ENCODE peak calls at places on chromosomes 16 and 17, in five cellular contexts. One of them, this sample, is unnamed.

GRCh38 chr17:17515921-17516295 is 19.7 kb upstream of the RASD1 start:
- DNase-seq in Caco-2: no peak
- DNase-seq in thoracic aorta: no peak
- DNase-seq in natural killer cell treated with Interleukin-12 subunit alpha and Interleukin-12 subunit beta and Interleukin-15 and Interleukin-18, amount 100 ng/mL, for 72 hours: no peak
- DNase-seq in left ventricle myocardium inferior: no peak
- DNase-seq in this sample: no peak

GRCh38 chr17:67566656-67567055 is 151.1 kb upstream of the NOL11 start:
- DNase-seq in left ventricle myocardium inferior: no peak
- DNase-seq in thoracic aorta: no peak
- DNase-seq in Caco-2: no peak
- DNase-seq in natural killer cell treated with Interleukin-12 subunit alpha and Interleukin-12 subunit beta and Interleukin-15 and Interleukin-18, amount 100 ng/mL, for 72 hours: no peak
- DNase-seq in this sample: no peak

GRCh38 chr17:40915199-40915661 is 22.2 kb downstream of the KRT23 start:
- DNase-seq in Caco-2: no peak
- DNase-seq in natural killer cell treated with Interleukin-12 subunit alpha and Interleukin-12 subunit beta and Interleukin-15 and Interleukin-18, amount 100 ng/mL, for 72 hours: no peak
- DNase-seq in left ventricle myocardium inferior: no peak
- DNase-seq in thoracic aorta: no peak
- DNase-seq in this sample: no peak

GRCh38 chr17:76262732-76263344 is 2.3 kb upstream of the UBALD2 start:
- DNase-seq in left ventricle myocardium inferior: no peak
- DNase-seq in thoracic aorta: no peak
- DNase-seq in natural killer cell treated with Interleukin-12 subunit alpha and Interleukin-12 subunit beta and Interleukin-15 and Interleukin-18, amount 100 ng/mL, for 72 hours: peak; percentile 82
- DNase-seq in Caco-2: peak; percentile 70
- DNase-seq in this sample: no peak

GRCh38 chr16:88886311-88886914 is 20.0 kb upstream of the PABPN1L start:
- DNase-seq in thoracic aorta: no peak
- DNase-seq in natural killer cell treated with Interleukin-12 subunit alpha and Interleukin-12 subunit beta and Interleukin-15 and Interleukin-18, amount 100 ng/mL, for 72 hours: no peak
- DNase-seq in Caco-2: no peak
- DNase-seq in left ventricle myocardium inferior: peak; percentile 28
- DNase-seq in this sample: no peak

GRCh38 chr17:5585814-5586558 is 1.7 kb upstream of the NLRP1 start:
- DNase-seq in thoracic aorta: no peak
- DNase-seq in natural killer cell treated with Interleukin-12 subunit alpha and Interleukin-12 subunit beta and Interleukin-15 and Interleukin-18, amount 100 ng/mL, for 72 hours: no peak
- DNase-seq in Caco-2: no peak
- DNase-seq in left ventricle myocardium inferior: no peak
- DNase-seq in this sample: no peak

GRCh38 chr17:75288784-75289121 is 480 bp downstream of the SLC25A19 start:
- DNase-seq in Caco-2: peak; percentile 73
- DNase-seq in left ventricle myocardium inferior: no peak
- DNase-seq in thoracic aorta: no peak
- DNase-seq in natural killer cell treated with Interleukin-12 subunit alpha and Interleukin-12 subunit beta and Interleukin-15 and Interleukin-18, amount 100 ng/mL, for 72 hours: no peak
- DNase-seq in this sample: no peak

GRCh38 chr17:82403662-82404660 is 14.2 kb upstream of the HEXD start:
- DNase-seq in natural killer cell treated with Interleukin-12 subunit alpha and Interleukin-12 subunit beta and Interleukin-15 and Interleukin-18, amount 100 ng/mL, for 72 hours: no peak
- DNase-seq in thoracic aorta: no peak
- DNase-seq in Caco-2: no peak
- DNase-seq in left ventricle myocardium inferior: no peak
- DNase-seq in this sample: no peak

GRCh38 chr17:27351741-27352140 is 57.8 kb downstream of the WSB1 start:
- DNase-seq in thoracic aorta: no peak
- DNase-seq in natural killer cell treated with Interleukin-12 subunit alpha and Interleukin-12 subunit beta and Interleukin-15 and Interleukin-18, amount 100 ng/mL, for 72 hours: no peak
- DNase-seq in Caco-2: no peak
- DNase-seq in left ventricle myocardium inferior: no peak
- DNase-seq in this sample: no peak

GRCh38 chr16:13527332-13527731 is 392.6 kb upstream of the ERCC4 start:
- DNase-seq in thoracic aorta: no peak
- DNase-seq in Caco-2: no peak
- DNase-seq in natural killer cell treated with Interleukin-12 subunit alpha and Interleukin-12 subunit beta and Interleukin-15 and Interleukin-18, amount 100 ng/mL, for 72 hours: no peak
- DNase-seq in left ventricle myocardium inferior: no peak
- DNase-seq in this sample: no peak

GRCh38 chr17:55672585-55673501 is 49.8 kb downstream of the TMEM100 start:
- DNase-seq in Caco-2: no peak
- DNase-seq in thoracic aorta: no peak
- DNase-seq in natural killer cell treated with Interleukin-12 subunit alpha and Interleukin-12 subunit beta and Interleukin-15 and Interleukin-18, amount 100 ng/mL, for 72 hours: no peak
- DNase-seq in left ventricle myocardium inferior: no peak
- DNase-seq in this sample: no peak

GRCh38 chr16:11696266-11697012 is 28.2 kb downstream of the SNN start:
- DNase-seq in thoracic aorta: no peak
- DNase-seq in Caco-2: no peak
- DNase-seq in left ventricle myocardium inferior: no peak
- DNase-seq in natural killer cell treated with Interleukin-12 subunit alpha and Interleukin-12 subunit beta and Interleukin-15 and Interleukin-18, amount 100 ng/mL, for 72 hours: no peak
- DNase-seq in this sample: no peak

GRCh38 chr16:69443809-69444611 is 19.6 kb downstream of the CYB5B start:
- DNase-seq in natural killer cell treated with Interleukin-12 subunit alpha and Interleukin-12 subunit beta and Interleukin-15 and Interleukin-18, amount 100 ng/mL, for 72 hours: no peak
- DNase-seq in thoracic aorta: no peak
- DNase-seq in left ventricle myocardium inferior: peak; percentile 24
- DNase-seq in Caco-2: no peak
- DNase-seq in this sample: no peak

GRCh38 chr17:28328325-28328724 is 6.9 kb downstream of the IFT20 start:
- DNase-seq in left ventricle myocardium inferior: no peak
- DNase-seq in thoracic aorta: no peak
- DNase-seq in Caco-2: peak; percentile 70
- DNase-seq in natural killer cell treated with Interleukin-12 subunit alpha and Interleukin-12 subunit beta and Interleukin-15 and Interleukin-18, amount 100 ng/mL, for 72 hours: no peak
- DNase-seq in this sample: no peak

GRCh38 chr16:17346774-17347569 is 123.8 kb downstream of the XYLT1 start:
- DNase-seq in thoracic aorta: no peak
- DNase-seq in left ventricle myocardium inferior: no peak
- DNase-seq in Caco-2: no peak
- DNase-seq in natural killer cell treated with Interleukin-12 subunit alpha and Interleukin-12 subunit beta and Interleukin-15 and Interleukin-18, amount 100 ng/mL, for 72 hours: peak; percentile 76
- DNase-seq in this sample: no peak

GRCh38 chr16:71882505-71883192 is 1.3 kb downstream of the ZNF821 start:
- DNase-seq in left ventricle myocardium inferior: no peak
- DNase-seq in thoracic aorta: peak; percentile 47
- DNase-seq in natural killer cell treated with Interleukin-12 subunit alpha and Interleukin-12 subunit beta and Interleukin-15 and Interleukin-18, amount 100 ng/mL, for 72 hours: peak; percentile 82
- DNase-seq in Caco-2: peak; percentile 86
- DNase-seq in this sample: peak; percentile 45

GRCh38 chr16:180101-180920 is at the start of gene HBQ1:
- DNase-seq in left ventricle myocardium inferior: peak; percentile 17
- DNase-seq in Caco-2: peak; percentile 80
- DNase-seq in natural killer cell treated with Interleukin-12 subunit alpha and Interleukin-12 subunit beta and Interleukin-15 and Interleukin-18, amount 100 ng/mL, for 72 hours: peak; percentile 61
- DNase-seq in thoracic aorta: no peak
- DNase-seq in this sample: no peak

GRCh38 chr16:30108059-30108855 is 5.1 kb downstream of the GDPD3 start:
- DNase-seq in thoracic aorta: no peak
- DNase-seq in natural killer cell treated with Interleukin-12 subunit alpha and Interleukin-12 subunit beta and Interleukin-15 and Interleukin-18, amount 100 ng/mL, for 72 hours: no peak
- DNase-seq in left ventricle myocardium inferior: no peak
- DNase-seq in Caco-2: no peak
- DNase-seq in this sample: no peak

GRCh38 chr17:21370430-21370829 is 5.7 kb upstream of the KCNJ12 start:
- DNase-seq in Caco-2: no peak
- DNase-seq in left ventricle myocardium inferior: peak; percentile 79
- DNase-seq in thoracic aorta: no peak
- DNase-seq in natural killer cell treated with Interleukin-12 subunit alpha and Interleukin-12 subunit beta and Interleukin-15 and Interleukin-18, amount 100 ng/mL, for 72 hours: no peak
- DNase-seq in this sample: no peak

GRCh38 chr17:13704333-13704732 is 102.6 kb upstream of the HS3ST3A1 start:
- DNase-seq in Caco-2: no peak
- DNase-seq in natural killer cell treated with Interleukin-12 subunit alpha and Interleukin-12 subunit beta and Interleukin-15 and Interleukin-18, amount 100 ng/mL, for 72 hours: no peak
- DNase-seq in thoracic aorta: no peak
- DNase-seq in left ventricle myocardium inferior: no peak
- DNase-seq in this sample: no peak

GRCh38 chr16:3431779-3432219 is 11.5 kb downstream of the ZNF597 start:
- DNase-seq in Caco-2: no peak
- DNase-seq in natural killer cell treated with Interleukin-12 subunit alpha and Interleukin-12 subunit beta and Interleukin-15 and Interleukin-18, amount 100 ng/mL, for 72 hours: peak; percentile 86
- DNase-seq in thoracic aorta: no peak
- DNase-seq in left ventricle myocardium inferior: peak; percentile 45
- DNase-seq in this sample: no peak

GRCh38 chr16:10751291-10751697 is 7.7 kb downstream of the NUBP1 start:
- DNase-seq in natural killer cell treated with Interleukin-12 subunit alpha and Interleukin-12 subunit beta and Interleukin-15 and Interleukin-18, amount 100 ng/mL, for 72 hours: no peak
- DNase-seq in Caco-2: no peak
- DNase-seq in thoracic aorta: no peak
- DNase-seq in left ventricle myocardium inferior: no peak
- DNase-seq in this sample: no peak

GRCh38 chr17:10547351-10547750 is 2.1 kb downstream of the MYH2 start:
- DNase-seq in natural killer cell treated with Interleukin-12 subunit alpha and Interleukin-12 subunit beta and Interleukin-15 and Interleukin-18, amount 100 ng/mL, for 72 hours: no peak
- DNase-seq in thoracic aorta: no peak
- DNase-seq in Caco-2: no peak
- DNase-seq in left ventricle myocardium inferior: no peak
- DNase-seq in this sample: no peak

GRCh38 chr16:69589434-69590269 is 23.9 kb downstream of the NFAT5 start:
- DNase-seq in thoracic aorta: no peak
- DNase-seq in natural killer cell treated with Interleukin-12 subunit alpha and Interleukin-12 subunit beta and Interleukin-15 and Interleukin-18, amount 100 ng/mL, for 72 hours: no peak
- DNase-seq in Caco-2: no peak
- DNase-seq in left ventricle myocardium inferior: no peak
- DNase-seq in this sample: no peak

GRCh38 chr17:43994272-43995149 is 9.9 kb upstream of the NAGS start:
- DNase-seq in thoracic aorta: no peak
- DNase-seq in natural killer cell treated with Interleukin-12 subunit alpha and Interleukin-12 subunit beta and Interleukin-15 and Interleukin-18, amount 100 ng/mL, for 72 hours: peak; percentile 72
- DNase-seq in Caco-2: peak; percentile 85
- DNase-seq in left ventricle myocardium inferior: peak; percentile 54
- DNase-seq in this sample: no peak

GRCh38 chr17:73365203-73365933 is 53.6 kb upstream of the CDC42EP4 start:
- DNase-seq in left ventricle myocardium inferior: peak; percentile 35
- DNase-seq in thoracic aorta: no peak
- DNase-seq in natural killer cell treated with Interleukin-12 subunit alpha and Interleukin-12 subunit beta and Interleukin-15 and Interleukin-18, amount 100 ng/mL, for 72 hours: no peak
- DNase-seq in Caco-2: no peak
- DNase-seq in this sample: no peak

GRCh38 chr16:65540913-65541312 is 419.1 kb upstream of the CDH11 start:
- DNase-seq in natural killer cell treated with Interleukin-12 subunit alpha and Interleukin-12 subunit beta and Interleukin-15 and Interleukin-18, amount 100 ng/mL, for 72 hours: no peak
- DNase-seq in Caco-2: no peak
- DNase-seq in thoracic aorta: no peak
- DNase-seq in left ventricle myocardium inferior: no peak
- DNase-seq in this sample: no peak

GRCh38 chr16:28186752-28187151 is 25.0 kb downstream of the XPO6 start:
- DNase-seq in Caco-2: no peak
- DNase-seq in natural killer cell treated with Interleukin-12 subunit alpha and Interleukin-12 subunit beta and Interleukin-15 and Interleukin-18, amount 100 ng/mL, for 72 hours: no peak
- DNase-seq in left ventricle myocardium inferior: no peak
- DNase-seq in thoracic aorta: no peak
- DNase-seq in this sample: no peak

GRCh38 chr17:4895676-4896331 is 3.5 kb upstream of the C17orf107 start:
- DNase-seq in natural killer cell treated with Interleukin-12 subunit alpha and Interleukin-12 subunit beta and Interleukin-15 and Interleukin-18, amount 100 ng/mL, for 72 hours: peak; percentile 23
- DNase-seq in left ventricle myocardium inferior: no peak
- DNase-seq in thoracic aorta: no peak
- DNase-seq in Caco-2: no peak
- DNase-seq in this sample: no peak

GRCh38 chr16:83701494-83701893 is 106.3 kb upstream of the HSBP1 start:
- DNase-seq in left ventricle myocardium inferior: no peak
- DNase-seq in Caco-2: peak; percentile 77
- DNase-seq in natural killer cell treated with Interleukin-12 subunit alpha and Interleukin-12 subunit beta and Interleukin-15 and Interleukin-18, amount 100 ng/mL, for 72 hours: no peak
- DNase-seq in thoracic aorta: no peak
- DNase-seq in this sample: no peak

GRCh38 chr16:35180970-35181369 is 1721.6 kb downstream of the TP53TG3F start:
- DNase-seq in Caco-2: no peak
- DNase-seq in left ventricle myocardium inferior: no peak
- DNase-seq in natural killer cell treated with Interleukin-12 subunit alpha and Interleukin-12 subunit beta and Interleukin-15 and Interleukin-18, amount 100 ng/mL, for 72 hours: no peak
- DNase-seq in thoracic aorta: no peak
- DNase-seq in this sample: no peak

GRCh38 chr17:21573961-21574610 is 118.2 kb upstream of the KCNJ18 start:
- DNase-seq in thoracic aorta: no peak
- DNase-seq in Caco-2: no peak
- DNase-seq in natural killer cell treated with Interleukin-12 subunit alpha and Interleukin-12 subunit beta and Interleukin-15 and Interleukin-18, amount 100 ng/mL, for 72 hours: no peak
- DNase-seq in left ventricle myocardium inferior: peak; percentile 83
- DNase-seq in this sample: no peak